ENCODE peak calls at places on chromosomes 13 and 19, in five cellular contexts. O, K, R, M and W are unnamed samples.

GRCh38 chr19:33876619-33877018 is 79.9 kb downstream of the KCTD15 start:
- DNase-seq in O (no peak), K (no peak), R (no peak), M (no peak), W (no peak)

GRCh38 chr19:14112051-14112808 is 5.3 kb downstream of the PRKACA start:
- DNase-seq in O (no peak), K (no peak), R (peak), M (peak), W (no peak)

GRCh38 chr13:39263033-39263432 is 224.8 kb downstream of the NHLRC3 start:
- DNase-seq in O (no peak), K (peak), R (peak), M (peak), W (peak)

GRCh38 chr13:22175211-22175610 is 504.3 kb downstream of the FGF9 start:
- DNase-seq in O (no peak), K (no peak), R (no peak), M (no peak), W (no peak)

GRCh38 chr13:99314640-99315176 is 7.5 kb upstream of the GPR183 start:
- DNase-seq in O (no peak), K (peak), R (no peak), M (no peak), W (no peak)

GRCh38 chr19:4768934-4769777 is 22.4 kb upstream of the FEM1A start:
- DNase-seq in O (peak), K (peak), R (peak), M (peak), W (peak)

GRCh38 chr19:21508198-21508597 is 2.8 kb downstream of the ZNF429 start:
- DNase-seq in O (no peak), K (no peak), R (no peak), M (no peak), W (no peak)

GRCh38 chr13:50387124-50387581 is 371.9 kb downstream of the KCNRG start:
- DNase-seq in O (no peak), K (peak), R (peak), M (peak), W (no peak)

GRCh38 chr19:55691561-55692481 is 16.8 kb downstream of the EPN1 start:
- DNase-seq in O (no peak), K (no peak), R (peak), M (no peak), W (no peak)

GRCh38 chr13:67200605-67201004 is 29.5 kb downstream of the PCDH9 start:
- DNase-seq in O (no peak), K (no peak), R (no peak), M (no peak), W (no peak)

GRCh38 chr13:98919566-98919965 is 58.3 kb downstream of the DOCK9 start:
- DNase-seq in O (no peak), K (no peak), R (no peak), M (no peak), W (no peak)

GRCh38 chr19:46915386-46915785 is 54.6 kb downstream of the ARHGAP35 start:
- DNase-seq in O (no peak), K (no peak), R (no peak), M (no peak), W (no peak)

GRCh38 chr13:110813646-110814624 is 100.4 kb downstream of the ING1 start:
- DNase-seq in O (no peak), K (no peak), R (no peak), M (no peak), W (no peak)

GRCh38 chr13:22047082-22047784 is 376.4 kb downstream of the FGF9 start:
- DNase-seq in O (no peak), K (no peak), R (no peak), M (no peak), W (no peak)

GRCh38 chr19:33375760-33376159 is 2.3 kb downstream of the CEBPG start:
- DNase-seq in O (no peak), K (peak), R (no peak), M (no peak), W (no peak)

GRCh38 chr13:76992548-76993001 is 694 bp downstream of the CLN5 start:
- DNase-seq in O (no peak), K (peak), R (peak), M (peak), W (no peak)

GRCh38 chr13:31860002-31860401 is 120.7 kb downstream of the RXFP2 start:
- DNase-seq in O (no peak), K (no peak), R (peak), M (no peak), W (peak)

GRCh38 chr13:105678072-105678471 is 857.4 kb downstream of the EFNB2 start:
- DNase-seq in O (no peak), K (no peak), R (no peak), M (no peak), W (no peak)

GRCh38 chr19:48961051-48961649 is 4.0 kb upstream of the FTL start:
- DNase-seq in O (no peak), K (no peak), R (no peak), M (no peak), W (no peak)

GRCh38 chr19:40219721-40220276 is 1.6 kb upstream of the TTC9B start:
- DNase-seq in O (no peak), K (peak), R (no peak), M (no peak), W (no peak)

GRCh38 chr13:101739382-101740178 is 287.1 kb downstream of the ITGBL1 start:
- DNase-seq in O (no peak), K (no peak), R (no peak), M (no peak), W (no peak)

GRCh38 chr13:39876258-39876657 is 220.8 kb downstream of the COG6 start:
- DNase-seq in O (no peak), K (peak), R (no peak), M (no peak), W (no peak)

GRCh38 chr13:47679391-47679790 is 321.7 kb downstream of the SUCLA2 start:
- DNase-seq in O (no peak), K (no peak), R (no peak), M (no peak), W (no peak)

GRCh38 chr19:20247016-20247683 is 80.1 kb downstream of the ZNF486 start:
- DNase-seq in O (no peak), K (peak), R (no peak), M (peak), W (no peak)

GRCh38 chr19:44737238-44738160 is 11.0 kb upstream of the BCL3 start:
- DNase-seq in O (no peak), K (no peak), R (no peak), M (no peak), W (no peak)

GRCh38 chr19:18009412-18010066 is 1.6 kb downstream of the ARRDC2 start:
- DNase-seq in O (no peak), K (no peak), R (no peak), M (no peak), W (no peak)

GRCh38 chr19:52542984-52543664 is 15.7 kb downstream of the ZNF808 start:
- DNase-seq in O (no peak), K (peak), R (no peak), M (no peak), W (no peak)

GRCh38 chr19:10593820-10594637 is 6.9 kb upstream of the AP1M2 start:
- DNase-seq in O (no peak), K (no peak), R (no peak), M (no peak), W (peak)